ENCODE peak calls at places on chromosome 5, in ten cellular contexts. X is HEK293T; M is RCC 7860; U is GOT3; I is left ventricle myocardium inferior; P is HT1080; Y is brain microvascular endothelial cell; Q is HTR-8/SVneo; S is ascending aorta; G is activated naive CD8-positive, alpha-beta T cell treated with anti-CD3 and anti-CD28 coated beads, Interleukin-2, amount 50 U/mL, for 24 hours. O is an unnamed sample.
A peak's percentile ranks its signal among the peaks of the same experiment; 100 is the strongest.

GRCh38 chr5:55592388-55593114 is 57.8 kb upstream of the PLPP1 start:
- DNase-seq in X (no peak), M (no peak), U (no peak), I (no peak), P (no peak), Y (no peak), Q (no peak), S (no peak), G (no peak), O (no peak)

GRCh38 chr5:178297751-178298150 is 65.1 kb upstream of the PHYKPL start:
- DNase-seq in X (no peak), M (no peak), U (no peak), I (no peak), P (no peak), Y (no peak), Q (no peak), S (no peak), G (no peak), O (peak; percentile 20)

GRCh38 chr5:116861097-116861496 is 286.5 kb upstream of the SEMA6A start:
- DNase-seq in X (no peak), M (no peak), U (no peak), I (no peak), P (no peak), Y (no peak), Q (no peak), S (no peak), G (no peak), O (no peak)

GRCh38 chr5:123132330-123132729 is 43.3 kb downstream of the PRDM6 start:
- DNase-seq in X (no peak), M (no peak), U (no peak), I (no peak), P (no peak), Y (no peak), Q (no peak), S (no peak), G (no peak), O (no peak)

GRCh38 chr5:141869514-141869913 is 8.7 kb downstream of the PCDH1 start:
- DNase-seq in X (no peak), M (no peak), U (no peak), I (peak; percentile 7), P (no peak), Y (no peak), Q (no peak), S (no peak), G (no peak), O (no peak)

GRCh38 chr5:140611020-140611521 is 21.9 kb downstream of the CD14 start:
- DNase-seq in X (no peak), M (no peak), U (no peak), I (no peak), P (no peak), Y (peak; percentile 88), Q (no peak), S (no peak), G (no peak), O (no peak)

GRCh38 chr5:157948738-157949410 is 89.9 kb upstream of the CLINT1 start:
- DNase-seq in X (peak; percentile 79), M (peak; percentile 62), U (peak; percentile 57), I (peak; percentile 84), P (peak; percentile 93), Y (peak; percentile 95), Q (peak; percentile 84), S (peak; percentile 95), G (peak; percentile 76), O (peak; percentile 83)

GRCh38 chr5:132764671-132765070 is 12.4 kb downstream of the SEPTIN8 start:
- DNase-seq in X (no peak), M (no peak), U (no peak), I (no peak), P (no peak), Y (no peak), Q (no peak), S (peak; percentile 30), G (no peak), O (no peak)

GRCh38 chr5:96331210-96331609 is 101.8 kb downstream of the PCSK1 start:
- DNase-seq in X (no peak), M (no peak), U (no peak), I (no peak), P (no peak), Y (no peak), Q (no peak), S (no peak), G (no peak), O (no peak)

GRCh38 chr5:39167973-39168345 is 51.4 kb downstream of the FYB1 start:
- DNase-seq in X (no peak), M (no peak), U (no peak), I (no peak), P (no peak), Y (no peak), Q (no peak), S (no peak), G (no peak), O (no peak)

GRCh38 chr5:154542581-154542980 is 64.6 kb upstream of the HAND1 start:
- DNase-seq in X (no peak), M (no peak), U (no peak), I (no peak), P (no peak), Y (no peak), Q (no peak), S (no peak), G (no peak), O (no peak)

GRCh38 chr5:31598640-31599611 is 40.0 kb upstream of the PDZD2 start:
- DNase-seq in X (no peak), M (no peak), U (no peak), I (no peak), P (no peak), Y (no peak), Q (no peak), S (no peak), G (no peak), O (no peak)

GRCh38 chr5:56314536-56314935 is 81.4 kb upstream of the ANKRD55 start:
- DNase-seq in X (no peak), M (no peak), U (no peak), I (peak; percentile 17), P (peak; percentile 9), Y (no peak), Q (no peak), S (no peak), G (peak; percentile 52), O (no peak)

GRCh38 chr5:142356318-142356715 is 31.5 kb upstream of the SPRY4 start:
- DNase-seq in X (no peak), M (no peak), U (no peak), I (no peak), P (no peak), Y (no peak), Q (no peak), S (no peak), G (no peak), O (no peak)

GRCh38 chr5:128349044-128349629 is 188.9 kb downstream of the FBN2 start:
- DNase-seq in X (no peak), M (no peak), U (no peak), I (no peak), P (peak; percentile 35), Y (no peak), Q (no peak), S (no peak), G (no peak), O (no peak)

GRCh38 chr5:177103523-177104253 is 17.0 kb downstream of the FGFR4 start:
- DNase-seq in X (no peak), M (no peak), U (no peak), I (no peak), P (peak; percentile 31), Y (no peak), Q (no peak), S (no peak), G (no peak), O (no peak)

GRCh38 chr5:64486163-64486562 is 19.7 kb upstream of the RGS7BP start:
- DNase-seq in X (no peak), M (no peak), U (no peak), I (no peak), P (no peak), Y (no peak), Q (no peak), S (no peak), G (no peak), O (no peak)

GRCh38 chr5:173798127-173798810 is 89.9 kb upstream of the CPEB4 start:
- DNase-seq in X (no peak), M (no peak), U (no peak), I (no peak), P (no peak), Y (no peak), Q (no peak), S (no peak), G (no peak), O (no peak)

GRCh38 chr5:15003511-15003920 is 131.9 kb upstream of the ANKH start:
- DNase-seq in X (peak; percentile 73), M (peak; percentile 56), U (no peak), I (peak; percentile 48), P (peak; percentile 89), Y (peak; percentile 77), Q (peak; percentile 85), S (peak; percentile 81), G (peak; percentile 47), O (no peak)

GRCh38 chr5:133734916-133735315 is 122.6 kb upstream of the FSTL4 start:
- DNase-seq in X (no peak), M (no peak), U (no peak), I (no peak), P (no peak), Y (no peak), Q (no peak), S (no peak), G (no peak), O (no peak)

GRCh38 chr5:149060325-149060724 is 2.5 kb downstream of the SH3TC2 start:
- DNase-seq in X (no peak), M (no peak), U (no peak), I (peak; percentile 46), P (peak; percentile 67), Y (peak; percentile 54), Q (no peak), S (no peak), G (no peak), O (no peak)

GRCh38 chr5:29412979-29413378 is 1780.5 kb upstream of the CDH6 start:
- DNase-seq in X (no peak), M (no peak), U (no peak), I (no peak), P (no peak), Y (no peak), Q (no peak), S (no peak), G (no peak), O (no peak)

GRCh38 chr5:6083311-6083941 is 294.9 kb downstream of the MED10 start:
- DNase-seq in X (no peak), M (no peak), U (no peak), I (no peak), P (no peak), Y (no peak), Q (no peak), S (no peak), G (no peak), O (no peak)

GRCh38 chr5:134590992-134591659 is 41.5 kb downstream of the SAR1B start:
- DNase-seq in X (no peak), M (peak; percentile 27), U (no peak), I (no peak), P (peak; percentile 37), Y (no peak), Q (no peak), S (no peak), G (peak; percentile 52), O (no peak)